ENCODE peak calls at places on chromosomes 1 and 21, in five cellular contexts. T is GM20000, Y is SK-N-SH, M is neural crest cell, P is AG10803. C is an unnamed sample.

GRCh38 chr1:233326319-233326994 is 1.1 kb upstream of the MAP3K21 start:
- DNase-seq in T (no peak), Y (no peak), M (no peak), P (no peak), C (no peak)

GRCh38 chr1:41774486-41774990 is 144.2 kb downstream of the HIVEP3 start:
- DNase-seq in T (no peak), Y (no peak), M (no peak), P (peak), C (no peak)

GRCh38 chr1:40899230-40899870 is 37.2 kb upstream of the CITED4 start:
- DNase-seq in T (no peak), Y (no peak), M (no peak), P (no peak), C (no peak)

GRCh38 chr1:155831279-155831976 is 25.6 kb downstream of the GON4L start:
- DNase-seq in T (no peak), Y (no peak), M (no peak), P (no peak), C (no peak)

GRCh38 chr1:232751393-232752140 is 53.6 kb upstream of the MAP10 start:
- DNase-seq in T (no peak), Y (no peak), M (no peak), P (peak), C (no peak)

GRCh38 chr1:154265586-154265985 is 6.8 kb upstream of the HAX1 start:
- DNase-seq in T (no peak), Y (no peak), M (no peak), P (no peak), C (no peak)

GRCh38 chr1:187947359-187947758 is 1118.6 kb downstream of the PLA2G4A start:
- DNase-seq in T (no peak), Y (no peak), M (no peak), P (no peak), C (no peak)

GRCh38 chr1:14598007-14598497 is 433 bp upstream of the KAZN start:
- DNase-seq in T (peak), Y (peak), M (peak), P (no peak), C (no peak)

GRCh38 chr1:219271914-219272545 is 98.4 kb downstream of the LYPLAL1 start:
- DNase-seq in T (peak), Y (peak), M (no peak), P (peak), C (no peak)

GRCh38 chr1:53508991-53509663 is 49.9 kb downstream of the DMRTB1 start:
- DNase-seq in T (no peak), Y (no peak), M (no peak), P (peak), C (peak)

GRCh38 chr1:168116327-168116799 is 20.4 kb downstream of the GPR161 start:
- DNase-seq in T (no peak), Y (no peak), M (no peak), P (no peak), C (no peak)

GRCh38 chr1:9416506-9416905 is 122.8 kb upstream of the SLC25A33 start:
- DNase-seq in T (no peak), Y (no peak), M (no peak), P (no peak), C (no peak)

GRCh38 chr1:12060500-12060899 is 2.6 kb upstream of the TNFRSF8 start:
- DNase-seq in T (no peak), Y (no peak), M (no peak), P (no peak), C (no peak)

GRCh38 chr1:35192056-35192852 is 691 bp downstream of the SFPQ start:
- DNase-seq in T (peak), Y (peak), M (peak), P (peak), C (peak)

GRCh38 chr1:173342766-173343165 is 134.4 kb upstream of the PRDX6 start:
- DNase-seq in T (no peak), Y (no peak), M (no peak), P (peak), C (no peak)

GRCh38 chr1:117336087-117336817 is 31.0 kb upstream of the MAN1A2 start:
- DNase-seq in T (no peak), Y (peak), M (no peak), P (no peak), C (no peak)

GRCh38 chr1:156998840-156999239 is 46.7 kb downstream of the ARHGEF11 start:
- DNase-seq in T (no peak), Y (peak), M (no peak), P (no peak), C (no peak)

GRCh38 chr1:204524986-204525385 is 8.8 kb downstream of the MDM4 start:
- DNase-seq in T (no peak), Y (no peak), M (no peak), P (no peak), C (no peak)

GRCh38 chr1:213661346-213661745 is 326.4 kb upstream of the PROX1 start:
- DNase-seq in T (no peak), Y (no peak), M (peak), P (no peak), C (no peak)

GRCh38 chr1:76219589-76219914 is 145.0 kb downstream of the ST6GALNAC3 start:
- DNase-seq in T (no peak), Y (no peak), M (no peak), P (no peak), C (no peak)

GRCh38 chr1:83547903-83548302 is 451.0 kb downstream of the TTLL7 start:
- DNase-seq in T (no peak), Y (no peak), M (no peak), P (peak), C (no peak)

GRCh38 chr1:13892671-13893325 is 192.8 kb downstream of the PRDM2 start:
- DNase-seq in T (no peak), Y (peak), M (peak), P (no peak), C (no peak)

GRCh38 chr1:151511636-151512215 is 539 bp downstream of the CGN start:
- DNase-seq in T (peak), Y (peak), M (peak), P (no peak), C (peak)

GRCh38 chr1:26772687-26773086 is 15.1 kb upstream of the PIGV start:
- DNase-seq in T (no peak), Y (no peak), M (no peak), P (peak), C (no peak)

GRCh38 chr1:190679032-190679431 is 201.4 kb upstream of the BRINP3 start:
- DNase-seq in T (no peak), Y (no peak), M (no peak), P (no peak), C (no peak)

GRCh38 chr1:82755671-82756070 is 954.9 kb downstream of the ADGRL2 start:
- DNase-seq in T (no peak), Y (no peak), M (no peak), P (no peak), C (no peak)

GRCh38 chr1:223837206-223837605 is 8.5 kb downstream of the TP53BP2 start:
- DNase-seq in T (no peak), Y (no peak), M (no peak), P (no peak), C (no peak)

GRCh38 chr1:64956733-64957441 is 9.5 kb downstream of the JAK1 start:
- DNase-seq in T (peak), Y (no peak), M (no peak), P (no peak), C (no peak)

GRCh38 chr21:45598666-45599065 is 44.9 kb upstream of the PCBP3 start:
- DNase-seq in T (no peak), Y (no peak), M (no peak), P (no peak), C (no peak)

GRCh38 chr1:153510984-153511410 is 24.8 kb downstream of the S100A6 start:
- DNase-seq in T (peak), Y (peak), M (peak), P (peak), C (peak)

GRCh38 chr1:179550753-179551682 is 24.7 kb downstream of the NPHS2 start:
- DNase-seq in T (no peak), Y (no peak), M (no peak), P (peak), C (no peak)

GRCh38 chr1:51421961-51422360 is 91.6 kb upstream of the TTC39A start:
- DNase-seq in T (peak), Y (peak), M (no peak), P (peak), C (no peak)

GRCh38 chr1:37691497-37692077 is 729 bp upstream of the CDCA8 start:
- DNase-seq in T (no peak), Y (peak), M (peak), P (peak), C (no peak)

GRCh38 chr1:54929700-54930099 is 42.7 kb upstream of the DHCR24 start:
- DNase-seq in T (no peak), Y (no peak), M (no peak), P (no peak), C (no peak)

GRCh38 chr1:22250724-22251123 is 107.8 kb upstream of the WNT4 start:
- DNase-seq in T (no peak), Y (no peak), M (no peak), P (peak), C (no peak)

GRCh38 chr1:65924471-65924870 is 131.8 kb downstream of the PDE4B start:
- DNase-seq in T (no peak), Y (no peak), M (no peak), P (peak), C (no peak)

GRCh38 chr1:191913234-191913948 is 244.9 kb upstream of the RGS18 start:
- DNase-seq in T (no peak), Y (no peak), M (no peak), P (no peak), C (no peak)

GRCh38 chr1:25120286-25120685 is 112.0 kb downstream of the SYF2 start:
- DNase-seq in T (no peak), Y (no peak), M (no peak), P (no peak), C (no peak)

GRCh38 chr1:201551877-201552731 is 13.2 kb downstream of the NAV1 start:
- DNase-seq in T (no peak), Y (no peak), M (no peak), P (peak), C (no peak)

GRCh38 chr1:205766038-205766437 is 9.2 kb downstream of the RAB29 start:
- DNase-seq in T (no peak), Y (no peak), M (no peak), P (peak), C (no peak)

GRCh38 chr1:43934986-43935324 is 1.4 kb downstream of the ARTN start:
- DNase-seq in T (no peak), Y (no peak), M (no peak), P (no peak), C (no peak)

GRCh38 chr1:43938383-43938782 is 4.8 kb downstream of the ARTN start:
- DNase-seq in T (no peak), Y (no peak), M (no peak), P (no peak), C (no peak)

GRCh38 chr1:43937179-43937865 is 3.7 kb downstream of the ARTN start:
- DNase-seq in T (no peak), Y (no peak), M (no peak), P (no peak), C (no peak)

GRCh38 chr1:43935711-43936427 is 2.3 kb downstream of the ARTN start:
- DNase-seq in T (peak), Y (no peak), M (no peak), P (no peak), C (no peak)

GRCh38 chr1:43936470-43937151 is 3.0 kb downstream of the ARTN start:
- DNase-seq in T (peak), Y (peak), M (peak), P (no peak), C (no peak)
- TF ChIP-seq CTCF in T (no peak), Y (no peak), M (peak), P (no peak), C (no peak)

GRCh38 chr1:113106910-113107309 is 33.9 kb downstream of the LRIG2 start:
- DNase-seq in T (no peak), Y (no peak), M (no peak), P (no peak), C (no peak)

DNA sequence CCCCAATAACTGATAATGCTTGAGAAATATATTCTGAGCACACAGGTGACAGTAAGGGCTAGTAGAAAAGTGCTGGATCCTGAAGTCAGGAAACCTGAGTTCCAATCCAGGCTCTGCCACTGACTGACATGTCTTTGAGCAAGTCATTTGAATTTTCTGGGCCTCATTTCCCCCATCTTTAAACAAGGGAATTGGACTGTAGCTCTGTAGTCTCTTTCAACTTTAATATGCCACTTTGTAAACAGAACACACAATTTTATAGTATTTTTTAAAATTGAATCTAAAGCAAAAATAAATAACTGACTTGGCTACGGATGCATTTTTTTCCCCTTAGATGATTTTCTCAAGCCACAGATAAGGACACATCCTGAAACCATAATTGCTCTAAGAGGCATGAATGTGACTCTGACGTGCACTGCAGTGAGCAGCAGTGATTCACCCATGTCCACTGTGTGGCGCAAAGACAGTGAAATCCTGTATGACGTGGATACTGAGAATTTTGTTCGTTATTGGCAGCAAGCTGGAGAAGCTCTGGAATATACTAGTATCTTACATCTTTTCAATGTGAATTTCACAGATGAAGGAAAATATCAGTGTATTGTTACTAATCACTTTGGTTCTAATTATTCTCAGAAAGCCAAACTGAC is 37.0 kb downstream of the LRIG2 start:
- DNase-seq in T (no peak), Y (peak), M (no peak), P (peak), C (no peak)
- TF ChIP-seq CTCF in T (no peak), Y (peak), M (no peak), P (peak), C (no peak)

DNA sequence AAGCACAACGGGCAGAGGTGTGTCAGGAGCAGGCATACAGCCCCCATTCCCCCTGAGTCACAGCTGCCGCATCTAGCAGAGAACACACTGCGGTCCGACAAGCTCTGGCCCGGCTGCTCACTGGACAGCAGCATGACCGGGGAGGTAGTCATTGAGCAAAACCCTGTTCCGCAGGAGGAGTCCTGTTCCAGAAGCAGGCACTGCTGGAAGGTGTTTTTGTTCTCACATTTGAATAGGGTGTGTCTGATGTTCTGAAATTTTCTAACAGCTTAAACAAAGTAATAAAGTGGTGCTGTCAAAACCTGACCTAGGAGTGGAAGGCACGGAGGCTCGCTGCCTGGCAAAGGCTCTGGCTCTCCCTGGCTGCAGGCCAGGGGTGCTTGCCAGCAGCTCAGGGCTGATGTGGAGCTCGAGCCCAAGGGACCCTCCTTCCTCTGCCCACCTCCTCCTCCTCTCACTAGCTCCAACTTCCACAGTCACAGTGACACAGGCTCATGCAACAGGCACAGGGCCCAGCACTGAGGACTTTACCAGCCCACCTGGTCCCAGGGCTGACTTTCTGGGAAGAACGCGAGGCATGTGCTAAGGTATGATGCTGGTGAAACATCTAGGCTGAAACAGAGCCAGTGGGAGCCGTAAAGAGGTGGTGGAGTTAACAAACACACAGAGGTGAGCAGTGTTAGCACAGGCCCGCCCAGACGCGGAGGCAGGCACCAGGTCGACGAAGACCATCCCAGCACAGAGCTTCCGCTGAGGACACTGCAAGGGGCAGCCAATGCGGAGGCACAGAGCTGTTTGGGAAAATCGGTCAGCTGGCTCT is 118.6 kb upstream of the IFFO2 start:
- DNase-seq in T (no peak), Y (no peak), M (no peak), P (no peak), C (no peak)
- TF ChIP-seq CTCF in T (no peak), Y (no peak), M (no peak), P (no peak), C (no peak)

DNA sequence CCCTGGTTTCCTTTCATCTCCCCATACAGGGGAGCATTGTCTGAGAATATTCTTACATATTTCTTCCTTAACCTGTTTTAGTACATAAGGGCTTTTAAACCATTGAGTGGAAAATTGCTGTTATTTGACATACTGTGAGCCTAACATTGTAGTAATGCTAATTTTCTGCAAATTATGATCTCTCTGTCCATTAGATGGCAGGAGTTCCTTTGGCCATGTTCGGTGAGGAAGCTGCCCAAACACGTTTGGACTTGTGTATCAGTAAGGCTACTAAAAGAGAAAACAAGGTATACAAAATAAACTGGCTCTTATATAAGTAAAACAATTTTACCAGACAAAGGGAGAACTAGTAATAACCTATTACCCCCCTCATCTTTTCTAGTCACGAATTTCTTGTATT is 29.2 kb downstream of the CDC7 start:
- DNase-seq in T (peak), Y (no peak), M (no peak), P (peak), C (no peak)
- TF ChIP-seq CTCF in T (no peak), Y (peak), M (peak), P (peak), C (peak)

DNA sequence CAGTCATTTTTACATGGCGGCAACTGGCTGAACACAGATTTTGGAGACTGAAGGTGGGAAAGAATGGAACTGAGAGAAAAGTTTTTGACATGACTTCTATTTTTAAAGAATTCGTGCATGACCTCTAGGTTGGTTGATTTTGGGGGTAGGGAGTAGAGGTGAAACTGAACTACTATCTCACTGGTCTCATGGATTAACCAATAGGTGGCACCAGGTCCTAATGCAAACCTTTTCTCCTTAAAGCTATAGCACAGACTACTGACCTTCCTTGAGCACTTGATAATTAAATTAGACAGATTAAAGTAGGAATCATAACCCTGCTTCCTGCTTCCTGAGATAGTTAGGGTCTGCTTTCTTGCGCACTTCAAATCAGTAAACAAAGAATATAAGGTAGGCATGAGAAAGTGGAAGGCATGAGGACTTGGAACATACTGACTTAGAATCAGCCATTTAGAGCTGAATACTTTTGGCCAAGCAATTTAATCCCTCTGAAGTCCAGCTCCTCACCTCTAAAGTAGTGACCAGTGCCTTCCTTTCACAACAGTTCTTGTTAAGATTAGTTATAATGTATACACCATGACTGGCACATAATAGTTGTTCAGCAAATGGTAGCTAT is 206.0 kb downstream of the CENPF start:
- DNase-seq in T (no peak), Y (no peak), M (no peak), P (peak), C (no peak)
- TF ChIP-seq CTCF in T (no peak), Y (peak), M (no peak), P (peak), C (no peak)

GRCh38 chr1:181152892-181153633 is 64.6 kb downstream of the IER5 start:
- DNase-seq in T (peak), Y (peak), M (no peak), P (peak), C (no peak)
- TF ChIP-seq CTCF in T (no peak), Y (peak), M (peak), P (peak), C (no peak)

DNA sequence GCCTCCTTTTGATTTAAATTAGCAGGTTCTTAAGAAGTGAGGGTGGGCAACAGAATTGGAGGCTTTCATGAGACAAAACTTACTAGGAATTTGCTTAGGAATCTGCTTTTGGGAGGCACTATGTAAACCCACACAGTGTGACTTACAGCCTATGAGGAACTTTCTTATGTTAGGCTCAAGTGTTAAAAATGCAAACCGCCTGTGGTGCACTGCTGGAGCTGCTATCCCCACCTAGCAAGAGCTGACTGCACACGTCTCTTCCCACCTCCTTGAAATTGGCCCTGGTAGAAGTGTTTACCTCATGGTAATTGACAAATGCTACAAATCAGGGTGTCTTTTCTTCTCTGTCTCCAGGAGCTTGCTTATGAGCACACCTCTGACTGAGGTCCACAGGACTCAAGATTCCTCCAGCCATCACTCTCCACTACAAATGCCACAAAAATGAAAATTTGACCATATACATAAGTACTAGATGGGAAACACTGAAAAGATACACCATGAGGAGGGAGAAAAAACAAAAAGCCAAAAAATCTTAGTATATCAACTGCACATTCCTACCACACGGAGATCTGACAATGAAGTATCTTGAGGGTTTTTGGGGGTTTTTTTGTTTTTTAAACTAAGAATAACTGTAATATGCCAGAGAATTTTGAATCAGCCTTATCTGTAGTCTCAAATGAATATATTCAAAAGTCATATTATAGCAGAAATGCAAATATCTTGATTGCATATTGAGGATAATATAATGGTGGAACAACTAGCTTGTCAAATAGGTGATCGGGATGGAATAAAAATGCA is 18.2 kb upstream of the NPL start:
- DNase-seq in T (no peak), Y (no peak), M (no peak), P (no peak), C (no peak)
- TF ChIP-seq CTCF in T (no peak), Y (peak), M (peak), P (peak), C (no peak)

C was measured in natural killer cell.